ENCODE peak calls at places on chromosomes 7 and 10, in seven cellular contexts. S is pons; Y is CD14-positive monocyte; E is GM12865; F is activated CD4-positive, alpha-beta T cell treated with anti-CD3 and anti-CD28 coated beads, Interleukin-2, amount 10 ng/mL, durations not matched to agents 7 days and 5 days; U is GM03348; M is HEK293T. H is an unnamed sample.

GRCh38 chr10:31723074-31723750 is 205.4 kb downstream of the ARHGAP12 start:
- DNase-seq in S (peak), Y (peak), E (no peak), F (no peak), U (peak), M (no peak), H (peak)

GRCh38 chr7:124276005-124276606 is 243.2 kb upstream of the TMEM229A start:
- DNase-seq in S (no peak), Y (no peak), E (peak), F (no peak), U (no peak), M (peak), H (peak)

GRCh38 chr7:5636914-5637313 is 144.5 kb downstream of the RNF216 start:
- DNase-seq in S (peak), Y (no peak), E (no peak), F (no peak), U (peak), M (no peak), H (peak)

GRCh38 chr10:18436902-18437301 is 214.5 kb downstream of the NSUN6 start:
- DNase-seq in S (no peak), Y (no peak), E (no peak), F (no peak), U (no peak), M (no peak), H (no peak)

GRCh38 chr7:6382797-6383196 is 65.0 kb downstream of the DAGLB start:
- DNase-seq in S (no peak), Y (no peak), E (peak), F (no peak), U (no peak), M (no peak), H (no peak)

GRCh38 chr7:22821702-22822485 is 755 bp downstream of the TOMM7 start:
- DNase-seq in S (peak), Y (no peak), E (no peak), F (no peak), U (no peak), M (no peak), H (no peak)

GRCh38 chr10:45422862-45423659 is 49.0 kb downstream of the ALOX5 start:
- DNase-seq in S (no peak), Y (no peak), E (no peak), F (no peak), U (no peak), M (no peak), H (no peak)

GRCh38 chr7:44964384-44964830 is 14.4 kb downstream of the MYO1G start:
- DNase-seq in S (no peak), Y (no peak), E (no peak), F (no peak), U (peak), M (peak), H (no peak)

GRCh38 chr7:29563590-29564454 is at the start of gene PRR15:
- DNase-seq in S (no peak), Y (no peak), E (no peak), F (no peak), U (peak), M (peak), H (no peak)

GRCh38 chr7:43905209-43905946 is 1.0 kb downstream of the URGCP start:
- DNase-seq in S (no peak), Y (no peak), E (no peak), F (no peak), U (peak), M (no peak), H (peak)

GRCh38 chr10:45561952-45562351 is 110.6 kb downstream of the ZFAND4 start:
- DNase-seq in S (no peak), Y (no peak), E (no peak), F (no peak), U (peak), M (no peak), H (peak)

H was measured in AG08395.